ENCODE peak calls at places on chromosomes 1 and 21, in four cellular contexts. Q is OCI-LY7, S is choroid plexus epithelial cell, U is heart right ventricle. B is an unnamed sample.

GRCh38 chr1:101203812-101204540 is 32.8 kb upstream of the S1PR1 start:
- DNase-seq in Q (no peak), S (peak), U (peak), B (peak)

GRCh38 chr21:44438531-44439210 is 16.6 kb upstream of the LRRC3 start:
- DNase-seq in Q (no peak), S (no peak), U (peak), B (no peak)

GRCh38 chr1:233477359-233477758 is 136.5 kb upstream of the KCNK1 start:
- DNase-seq in Q (no peak), S (no peak), U (no peak), B (no peak)

GRCh38 chr1:235448616-235449015 is 55.6 kb downstream of the B3GALNT2 start:
- DNase-seq in Q (no peak), S (no peak), U (no peak), B (no peak)

GRCh38 chr1:162873671-162874666 is 13.0 kb upstream of the CCDC190 start:
- DNase-seq in Q (no peak), S (peak), U (no peak), B (peak)

GRCh38 chr21:41817228-41817627 is 50.4 kb upstream of the RIPK4 start:
- DNase-seq in Q (peak), S (peak), U (peak), B (peak)

GRCh38 chr1:225846331-225847310 is 35.6 kb downstream of the TMEM63A start:
- DNase-seq in Q (no peak), S (no peak), U (no peak), B (no peak)

GRCh38 chr1:182789138-182790076 is at the start of gene NPL:
- DNase-seq in Q (peak), S (peak), U (peak), B (peak)

GRCh38 chr1:174991473-174991872 is 8.3 kb upstream of the CACYBP start:
- DNase-seq in Q (no peak), S (no peak), U (no peak), B (peak)

GRCh38 chr1:218171302-218171893 is 113.7 kb upstream of the RRP15 start:
- DNase-seq in Q (peak), S (peak), U (no peak), B (peak)

GRCh38 chr1:216064643-216065042 is 358.6 kb downstream of the USH2A start:
- DNase-seq in Q (no peak), S (no peak), U (no peak), B (no peak)

GRCh38 chr1:58932820-58933598 is 149.2 kb upstream of the JUN start:
- DNase-seq in Q (no peak), S (peak), U (no peak), B (peak)

GRCh38 chr1:205226868-205227583 is 720 bp upstream of the TMCC2 start:
- DNase-seq in Q (peak), S (peak), U (no peak), B (peak)

GRCh38 chr1:63746129-63746864 is 27.5 kb upstream of the ROR1 start:
- DNase-seq in Q (no peak), S (peak), U (no peak), B (peak)

GRCh38 chr21:46411236-46411635 is 47.5 kb upstream of the DIP2A start:
- DNase-seq in Q (no peak), S (no peak), U (no peak), B (no peak)

GRCh38 chr1:32702599-32703478 is at the start of gene SYNC:
- DNase-seq in Q (no peak), S (peak), U (peak), B (peak)

GRCh38 chr1:59738591-59739015 is 76.1 kb upstream of the HOOK1 start:
- DNase-seq in Q (no peak), S (peak), U (no peak), B (peak)

GRCh38 chr1:175481126-175482071 is 262.0 kb downstream of the TNR start:
- DNase-seq in Q (peak), S (peak), U (no peak), B (peak)

GRCh38 chr1:116115476-116115875 is 4.3 kb downstream of the MAB21L3 start:
- DNase-seq in Q (no peak), S (peak), U (no peak), B (peak)

GRCh38 chr1:201530741-201531521 is 8.0 kb upstream of the NAV1 start:
- DNase-seq in Q (peak), S (peak), U (peak), B (peak)

GRCh38 chr21:45190013-45190412 is 97.7 kb downstream of the POFUT2 start:
- DNase-seq in Q (no peak), S (no peak), U (no peak), B (no peak)

GRCh38 chr1:58005212-58005611 is 541.3 kb downstream of the OMA1 start:
- DNase-seq in Q (no peak), S (no peak), U (no peak), B (no peak)

GRCh38 chr1:203046984-203047630 is 20.8 kb downstream of the PPFIA4 start:
- DNase-seq in Q (no peak), S (peak), U (no peak), B (peak)

GRCh38 chr1:109546311-109547109 is 1.9 kb upstream of the GNAI3 start:
- DNase-seq in Q (peak), S (peak), U (peak), B (peak)

GRCh38 chr1:8602471-8603219 is 214.8 kb downstream of the RERE start:
- DNase-seq in Q (no peak), S (no peak), U (no peak), B (no peak)

GRCh38 chr1:208541225-208541855 is 297.2 kb upstream of the PLXNA2 start:
- DNase-seq in Q (no peak), S (no peak), U (no peak), B (no peak)
- TF ChIP-seq CTCF in Q (no peak), S (no peak), U (no peak), B (no peak)

DNA sequence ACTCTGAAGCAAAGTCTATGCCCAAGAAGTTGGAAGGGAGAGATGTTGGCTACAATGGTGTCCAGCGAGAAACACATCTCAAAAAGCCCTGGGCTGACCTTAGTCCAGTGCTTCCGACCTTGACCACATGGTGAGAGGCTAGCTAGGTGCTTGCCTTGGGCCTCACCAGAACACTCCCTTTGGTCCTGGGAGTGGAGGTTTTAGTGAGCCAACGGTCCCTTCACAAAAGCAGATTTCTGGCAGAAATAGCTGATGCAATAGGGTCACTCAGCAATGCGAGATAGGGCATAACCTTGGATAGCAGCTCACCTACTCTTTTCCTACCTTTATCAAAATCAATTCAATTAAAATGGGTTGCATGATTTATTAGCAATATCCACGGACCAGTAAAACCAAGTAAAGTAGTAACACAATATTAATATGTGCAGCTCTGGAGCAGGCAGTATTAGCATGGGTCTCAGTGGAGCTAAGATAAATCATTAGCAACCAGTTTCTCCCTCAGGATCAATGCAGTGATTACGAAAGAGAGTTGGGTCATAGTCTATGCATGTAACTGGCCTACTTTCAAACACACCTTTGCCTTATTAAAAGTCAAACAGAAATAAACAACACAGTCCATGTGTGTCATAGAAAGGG is 1.9 kb downstream of the SLC30A10 start:
- DNase-seq in Q (no peak), S (no peak), U (no peak), B (no peak)
- H3K4me3 ChIP-seq in Q (no peak), S (no peak), U (no peak), B (no peak)

GRCh38 chr1:22674410-22674749 is 21.3 kb downstream of the C1QB start:
- DNase-seq in Q (no peak), S (no peak), U (no peak), B (no peak)
- TF ChIP-seq CTCF in Q (peak), S (no peak), U (no peak), B (no peak)

GRCh38 chr21:37381883-37382585 is 15.5 kb downstream of the DYRK1A start:
- DNase-seq in Q (no peak), S (no peak), U (no peak), B (no peak)

GRCh38 chr21:37383784-37384311 is 17.3 kb downstream of the DYRK1A start:
- DNase-seq in Q (no peak), S (no peak), U (no peak), B (no peak)

GRCh38 chr21:37378700-37379139 is 12.1 kb downstream of the DYRK1A start:
- DNase-seq in Q (no peak), S (no peak), U (no peak), B (no peak)

GRCh38 chr21:37383066-37383465 is 16.5 kb downstream of the DYRK1A start:
- DNase-seq in Q (peak), S (peak), U (no peak), B (peak)

DNA sequence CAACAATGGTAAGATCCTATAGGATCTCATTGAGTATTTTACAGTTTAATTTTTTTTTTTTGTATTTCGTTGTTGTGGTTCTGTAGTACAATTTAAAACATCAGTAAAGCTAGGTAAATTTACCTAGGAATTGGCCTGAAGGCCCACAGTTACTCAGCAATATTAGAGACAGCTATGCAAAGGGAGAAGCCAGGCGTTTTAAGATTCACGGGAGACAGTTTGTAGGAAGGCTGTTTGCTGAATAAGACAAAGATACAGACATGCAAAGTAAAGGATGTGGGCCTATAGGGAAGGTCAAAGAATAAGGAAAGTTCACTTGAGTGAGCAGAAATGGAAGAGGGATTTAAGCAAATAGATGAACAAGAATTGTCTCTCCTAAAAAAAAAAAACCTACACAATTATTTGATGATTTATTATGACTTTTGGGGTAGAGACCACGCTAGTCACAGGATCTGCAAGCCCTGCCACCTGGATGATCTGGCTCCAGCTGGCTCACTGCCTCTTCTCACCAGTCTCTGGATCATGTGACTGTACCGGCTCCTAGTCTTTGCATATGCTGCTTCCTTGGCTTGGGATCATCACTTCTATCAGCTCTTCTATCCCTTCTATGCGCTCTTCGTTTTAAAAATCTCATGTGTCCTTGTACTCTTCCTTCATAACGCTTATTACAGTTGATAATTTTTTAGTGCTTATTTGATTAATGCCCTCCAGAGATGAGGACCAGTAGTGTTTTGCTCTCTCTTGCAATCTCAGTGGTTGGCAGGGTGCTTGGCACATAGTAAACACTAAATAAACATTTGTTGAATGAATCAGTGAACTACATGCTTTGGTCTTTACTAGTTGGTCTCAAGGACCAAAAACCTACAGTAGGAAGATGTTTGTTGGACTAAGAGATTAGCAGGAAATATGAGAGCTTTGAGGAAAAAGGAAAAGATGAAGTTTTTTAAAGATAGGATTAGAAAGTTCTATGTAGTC is 14.1 kb downstream of the DYRK1A start:
- DNase-seq in Q (no peak), S (no peak), U (peak), B (no peak)
- H3K4me3 ChIP-seq in Q (no peak), S (no peak), U (no peak), B (no peak)

GRCh38 chr1:161367684-161368398 is at the start of gene CFAP126:
- DNase-seq in Q (peak), S (peak), U (peak), B (peak)
- TF ChIP-seq CTCF in Q (peak), S (peak), U (peak), B (peak)

GRCh38 chr1:93877529-93877928 is 1.5 kb downstream of the DNTTIP2 start:
- DNase-seq in Q (no peak), S (no peak), U (no peak), B (no peak)
- H3K4me3 ChIP-seq in Q (peak), S (no peak), U (no peak), B (peak)

DNA sequence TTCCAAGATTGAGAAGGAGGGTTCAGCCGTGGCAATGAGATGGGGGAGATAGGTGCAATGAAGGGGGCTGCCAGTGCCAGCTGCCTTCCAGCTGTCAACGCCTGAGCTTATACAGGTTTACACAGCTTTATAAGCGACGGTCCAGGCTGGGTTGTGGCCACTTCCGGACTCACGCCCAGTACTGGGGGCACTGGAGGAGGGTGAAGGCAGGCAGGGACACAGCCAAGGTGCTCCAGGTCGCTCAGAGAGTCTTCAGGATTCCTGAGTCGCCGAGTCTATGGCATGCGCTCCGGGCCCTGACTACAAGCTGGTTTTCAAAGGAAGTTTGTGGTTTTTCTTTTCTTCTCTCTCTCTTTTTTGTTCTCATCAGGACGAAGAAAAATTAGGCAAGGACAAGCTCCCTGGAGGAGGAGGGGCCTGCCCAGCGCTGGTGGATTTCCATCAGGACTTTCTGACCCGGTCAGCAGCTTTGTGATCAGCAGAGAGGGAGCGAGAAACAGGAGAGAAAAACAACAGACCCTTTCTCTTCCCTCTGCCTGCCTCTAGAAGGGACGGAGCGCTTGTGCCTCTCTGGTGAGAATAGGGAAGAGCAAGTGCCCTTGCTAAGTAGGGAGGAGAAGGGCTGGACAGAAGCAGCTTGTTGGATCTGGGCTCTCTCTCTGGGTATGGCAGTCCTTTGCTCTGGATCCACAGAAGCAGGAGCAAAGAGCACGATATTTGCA is at the start of gene MINDY1:
- DNase-seq in Q (peak), S (peak), U (peak), B (peak)
- TF ChIP-seq CTCF in Q (peak), S (peak), U (peak), B (peak)

B was measured in fibroblast of the aortic adventitia.